ENCODE peak calls at places on chromosome 17, in four cellular contexts. J, Y, O and I are unnamed samples.

GRCh38 chr17:17304521-17304985 is 1.4 kb downstream of the NT5M start:
- DNase-seq in O (no peak), Y (no peak), J (no peak), I (no peak)

GRCh38 chr17:80647746-80648145 is 103.1 kb downstream of the RPTOR start:
- DNase-seq in O (no peak), Y (no peak), J (no peak), I (no peak)

GRCh38 chr17:17269926-17270773 is 10.9 kb downstream of the COPS3 start:
- DNase-seq in Y (peak), J (peak), O (no peak), I (peak)

GRCh38 chr17:40956401-40957254 is 10.1 kb downstream of the KRT39 start:
- DNase-seq in O (no peak), Y (peak), J (no peak), I (peak)

GRCh38 chr17:46818929-46819859 is 702 bp upstream of the WNT3 start:
- DNase-seq in J (peak), O (no peak), Y (no peak), I (no peak)

GRCh38 chr17:17386143-17386800 is 83.1 kb downstream of the NT5M start:
- DNase-seq in O (no peak), J (no peak), Y (no peak), I (no peak)

GRCh38 chr17:4329838-4330237 is 36.6 kb downstream of the UBE2G1 start:
- DNase-seq in O (no peak), J (no peak), Y (peak), I (no peak)

GRCh38 chr17:65742433-65743312 is 181.2 kb upstream of the AXIN2 start:
- DNase-seq in J (no peak), O (no peak), Y (peak), I (peak)

GRCh38 chr17:4740584-4740983 is 856 bp upstream of the CXCL16 start:
- DNase-seq in O (no peak), Y (no peak), J (no peak), I (no peak)

GRCh38 chr17:69567130-69567529 is 152.6 kb downstream of the MAP2K6 start:
- DNase-seq in J (no peak), Y (no peak), O (no peak), I (no peak)

GRCh38 chr17:14780116-14780515 is 479.2 kb downstream of the HS3ST3B1 start:
- DNase-seq in O (no peak), Y (no peak), J (peak), I (no peak)

GRCh38 chr17:78144146-78144719 is 2.0 kb upstream of the C17orf99 start:
- DNase-seq in J (no peak), O (no peak), Y (no peak), I (no peak)

GRCh38 chr17:69810326-69811035 is 264.5 kb upstream of the KCNJ16 start:
- DNase-seq in J (no peak), Y (no peak), O (no peak), I (no peak)

GRCh38 chr17:40121191-40121885 is 433 bp upstream of the MSL1 start:
- DNase-seq in O (no peak), Y (no peak), J (no peak), I (no peak)

GRCh38 chr17:2346475-2346874 is 9.2 kb downstream of the SGSM2 start:
- DNase-seq in Y (no peak), J (no peak), O (no peak), I (no peak)

GRCh38 chr17:41329279-41329925 is 13.9 kb upstream of the KRTAP17-1 start:
- DNase-seq in J (peak), Y (peak), O (no peak), I (peak)

DNA sequence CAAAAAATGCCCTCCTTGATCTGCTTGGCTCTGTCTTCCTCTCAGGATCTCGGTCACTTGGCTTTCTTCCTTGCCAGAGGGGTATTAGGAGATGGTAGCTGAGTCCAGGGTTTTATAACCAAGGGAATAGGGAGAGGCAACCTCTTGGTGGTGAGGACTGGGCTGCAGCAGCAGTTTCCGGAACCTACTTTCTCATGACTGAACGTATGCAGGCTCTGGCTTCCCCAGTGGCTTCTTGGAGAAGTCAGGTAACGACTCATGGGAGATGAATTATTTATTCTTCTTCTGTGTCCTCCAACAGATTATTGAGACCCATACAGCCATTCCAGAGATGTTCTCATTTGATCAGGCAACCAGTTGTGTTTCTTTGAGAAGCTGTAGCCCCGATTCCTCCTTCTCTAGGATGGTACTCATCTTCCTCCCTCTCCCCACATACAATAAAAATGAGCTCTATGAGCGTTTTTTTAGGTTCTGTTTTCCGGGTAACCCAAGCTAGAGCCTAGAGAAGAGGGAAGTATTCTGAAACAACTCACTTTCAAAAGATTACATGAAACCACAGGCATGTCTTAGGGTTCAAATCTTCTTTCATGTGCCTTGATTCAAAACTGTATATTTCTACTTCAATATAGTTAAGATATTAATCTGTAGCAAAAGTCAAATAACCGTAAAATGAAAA is 22.3 kb upstream of the DHX40 start:
- DNase-seq in Y (no peak), O (no peak), J (no peak), I (no peak)
- TF ChIP-seq ATF3 in Y (no peak), O (no peak), J (no peak), I (no peak)

DNA sequence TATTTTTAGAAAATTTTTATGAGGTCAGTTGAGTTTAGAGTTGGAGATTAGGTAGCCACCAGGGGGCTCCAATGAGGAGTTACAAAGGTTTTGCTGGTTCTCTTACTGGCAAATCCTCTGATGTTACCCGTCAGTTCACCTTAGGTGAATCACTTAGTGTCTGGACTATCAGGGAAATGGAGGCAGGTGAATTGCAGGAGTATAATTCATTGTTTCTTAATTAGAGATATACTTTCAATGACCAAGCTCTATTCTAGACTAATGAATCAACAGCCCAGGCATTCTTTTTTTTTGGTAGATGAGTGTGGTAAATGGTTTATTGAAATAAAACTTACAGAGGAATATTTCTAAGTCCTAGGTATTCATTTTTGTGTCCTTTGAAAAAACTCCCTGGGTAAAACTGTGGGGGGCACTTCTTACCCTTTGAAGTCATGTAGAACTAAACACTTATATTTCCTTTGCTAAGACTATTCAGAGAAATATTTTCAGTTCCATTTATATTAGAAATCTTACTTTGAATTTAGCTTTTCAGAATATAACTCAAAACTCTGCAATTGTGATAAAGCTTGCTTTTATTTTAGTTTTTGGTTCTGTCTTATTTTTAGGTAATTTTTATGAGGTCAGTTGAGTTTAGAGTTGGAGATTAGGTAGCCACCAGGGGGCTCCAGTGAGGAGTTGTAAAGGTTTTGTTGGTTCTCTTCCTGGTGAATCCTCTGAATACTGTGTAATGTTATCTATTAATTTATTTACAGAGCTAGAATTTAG is 17.7 kb downstream of the PSMD11 start:
- DNase-seq in O (no peak), J (peak), Y (peak), I (peak)
- TF ChIP-seq ATF3 in O (no peak), J (no peak), Y (no peak), I (no peak)

GRCh38 chr17:12859520-12859919 is 70.2 kb downstream of the ARHGAP44 start:
- DNase-seq in O (peak), Y (no peak), J (no peak), I (no peak)
- TF ChIP-seq ATF3 in O (no peak), Y (no peak), J (no peak), I (no peak)

GRCh38 chr17:42421479-42422332 is 1.4 kb downstream of the CAVIN1 start:
- DNase-seq in J (peak), Y (no peak), O (no peak), I (no peak)
- TF ChIP-seq ATF3 in J (no peak), Y (no peak), O (no peak), I (no peak)